ENCODE peak calls at places on chromosomes 16 and 17, in eight cellular contexts. I, X, M, E, G, C, W and A are unnamed samples.

GRCh38 chr17:3639981-3640596 is 3.5 kb downstream of the CTNS start:
- DNase-seq in I (no peak), X (no peak), M (no peak), E (no peak), G (no peak), C (no peak), W (peak; percentile 43), A (no peak)

GRCh38 chr16:57284206-57284951 is at the start of gene PLLP:
- DNase-seq in I (no peak), X (no peak), M (peak; percentile 87), E (peak; percentile 68), G (peak; percentile 61), C (no peak), W (peak; percentile 74), A (no peak)

GRCh38 chr17:71032746-71033273 is 863.5 kb downstream of the KCNJ2 start:
- DNase-seq in I (no peak), X (no peak), M (peak; percentile 76), E (peak; percentile 93), G (no peak), C (no peak), W (no peak), A (no peak)

GRCh38 chr16:70746040-70746707 is 54.8 kb downstream of the VAC14 start:
- DNase-seq in I (no peak), X (peak; percentile 96), M (no peak), E (no peak), G (peak; percentile 94), C (peak; percentile 76), W (peak; percentile 69), A (peak; percentile 25)

GRCh38 chr16:12215302-12216105 is 239.0 kb downstream of the SNX29 start:
- DNase-seq in I (no peak), X (no peak), M (peak; percentile 67), E (peak; percentile 77), G (no peak), C (no peak), W (no peak), A (no peak)

GRCh38 chr16:67240506-67240905 is 6.8 kb downstream of the FHOD1 start:
- DNase-seq in I (peak; percentile 46), X (no peak), M (no peak), E (no peak), G (no peak), C (no peak), W (no peak), A (no peak)

GRCh38 chr17:17926840-17927449 is 45.3 kb downstream of the TOM1L2 start:
- DNase-seq in I (no peak), X (no peak), M (no peak), E (no peak), G (no peak), C (no peak), W (no peak), A (no peak)

GRCh38 chr16:75377971-75378386 is 55.3 kb downstream of the CFDP1 start:
- DNase-seq in I (no peak), X (no peak), M (no peak), E (peak; percentile 71), G (no peak), C (peak; percentile 21), W (no peak), A (no peak)

GRCh38 chr17:76247304-76247703 is 7.0 kb upstream of the RNF157 start:
- DNase-seq in I (no peak), X (no peak), M (no peak), E (no peak), G (no peak), C (no peak), W (no peak), A (no peak)

GRCh38 chr17:48929812-48930165 is 14.9 kb downstream of the SNF8 start:
- DNase-seq in I (no peak), X (no peak), M (no peak), E (no peak), G (no peak), C (no peak), W (no peak), A (no peak)

GRCh38 chr17:48933035-48933434 is 11.6 kb downstream of the SNF8 start:
- DNase-seq in I (no peak), X (no peak), M (no peak), E (no peak), G (no peak), C (no peak), W (no peak), A (no peak)

GRCh38 chr17:48928876-48929811 is 15.5 kb downstream of the SNF8 start:
- DNase-seq in I (peak; percentile 20), X (no peak), M (no peak), E (no peak), G (no peak), C (no peak), W (no peak), A (no peak)

GRCh38 chr17:48927978-48928716 is 16.5 kb downstream of the SNF8 start:
- DNase-seq in I (peak; percentile 12), X (no peak), M (no peak), E (no peak), G (no peak), C (no peak), W (no peak), A (no peak)

GRCh38 chr17:48930435-48930873 is 14.2 kb downstream of the SNF8 start:
- DNase-seq in I (no peak), X (no peak), M (no peak), E (no peak), G (no peak), C (no peak), W (no peak), A (no peak)
- TF ChIP-seq POLR2AphosphoS5 in I (peak; percentile 31), X (no peak), M (peak; percentile 16), E (peak; percentile 16), G (no peak), C (no peak), W (no peak), A (peak; percentile 51)

DNA sequence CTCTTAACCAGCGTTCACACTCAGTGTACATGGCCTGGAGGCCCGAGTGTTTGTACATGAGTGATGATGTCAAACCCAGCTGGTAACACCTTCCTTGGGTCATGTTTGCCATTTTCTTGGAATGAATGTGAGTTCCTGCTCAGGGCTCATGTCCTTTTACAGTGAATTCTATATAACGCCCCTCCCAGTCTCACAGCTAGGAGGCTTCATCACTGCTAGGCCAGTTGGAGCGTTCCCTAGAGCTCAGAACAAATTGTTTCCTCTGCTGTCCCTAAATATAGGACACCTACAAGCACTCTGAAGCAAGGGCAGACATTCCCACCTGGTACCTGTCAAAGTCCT is 5.5 kb downstream of the TIMM22 start:
- DNase-seq in I (no peak), X (no peak), M (no peak), E (no peak), G (no peak), C (no peak), W (no peak), A (no peak)
- H3K4me1 ChIP-seq in I (peaks cover 66% of the 10 kb centered on the region), X (peaks cover 96% of the 10 kb centered on the region), M (no peaks in the 10 kb centered on the region), E (peaks cover 7% of the 10 kb centered on the region), G (peaks cover 92% of the 10 kb centered on the region), C (peaks cover 38% of the 10 kb centered on the region), W (peaks cover 96% of the 10 kb centered on the region), A (peaks cover 67% of the 10 kb centered on the region)

DNA sequence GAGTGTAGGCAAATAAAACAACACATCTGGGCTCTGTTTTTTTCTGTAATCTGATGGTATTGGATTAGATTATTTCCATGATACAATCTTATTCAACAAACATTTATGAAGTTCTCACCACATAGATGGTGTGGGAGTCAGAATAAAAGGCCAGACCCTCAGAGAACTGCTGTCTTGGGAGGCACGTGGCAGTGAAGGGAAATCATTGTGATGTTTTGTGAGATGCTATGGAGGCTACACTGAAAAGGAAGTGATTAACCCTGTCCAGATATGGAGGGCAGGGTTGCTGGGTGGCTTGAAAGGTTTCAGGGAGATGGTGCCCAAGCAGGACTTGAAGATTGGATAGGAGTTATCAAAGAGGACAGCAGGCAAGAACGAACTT is 35.6 kb downstream of the DHRS7B start:
- DNase-seq in I (no peak), X (no peak), M (no peak), E (no peak), G (no peak), C (no peak), W (no peak), A (no peak)
- TF ChIP-seq POLR2AphosphoS5 in I (no peak), X (no peak), M (no peak), E (no peak), G (no peak), C (no peak), W (no peak), A (no peak)

GRCh38 chr17:42767512-42767911 is 5.7 kb upstream of the VPS25 start:
- DNase-seq in I (no peak), X (no peak), M (no peak), E (no peak), G (no peak), C (no peak), W (no peak), A (no peak)
- H3K4me1 ChIP-seq in I (peaks cover 6% of the 10 kb centered on the region), X (peaks cover 12% of the 10 kb centered on the region), M (peaks cover 3% of the 10 kb centered on the region), E (peaks cover 8% of the 10 kb centered on the region), G (peaks cover 4% of the 10 kb centered on the region), C (no peaks in the 10 kb centered on the region), W (peaks cover 9% of the 10 kb centered on the region), A (no peaks in the 10 kb centered on the region)

GRCh38 chr17:81291662-81292061 is 3.4 kb downstream of the SLC38A10 start:
- DNase-seq in I (peak; percentile 91), X (no peak), M (peak; percentile 81), E (peak; percentile 76), G (peak; percentile 85), C (peak; percentile 71), W (peak; percentile 83), A (no peak)
- TF ChIP-seq POLR2AphosphoS5 in I (peak; percentile 71), X (peak; percentile 76), M (no peak), E (no peak), G (no peak), C (peak; percentile 67), W (peak; percentile 62), A (no peak)